ENCODE peak calls at places on chromosome 11, in nine cellular contexts. One of them, this sample, is unnamed.

GRCh38 chr11:69111578-69112247 is 44.0 kb upstream of the SMIM38 start:
- DNase-seq in Peyer's patch: no peak
- DNase-seq in neuronal stem cell: no peak
- DNase-seq in cardiac muscle cell: no peak
- DNase-seq in fibroblast of lung: no peak
- DNase-seq in psoas muscle: no peak
- DNase-seq in lower lobe of right lung: peak; percentile 21
- DNase-seq in mesenchymal stem cell: no peak
- DNase-seq in sigmoid colon: no peak
- DNase-seq in this sample: no peak

GRCh38 chr11:69272961-69273461 is 20.9 kb upstream of the MYEOV start:
- DNase-seq in psoas muscle: no peak
- DNase-seq in fibroblast of lung: no peak
- DNase-seq in lower lobe of right lung: peak; percentile 61
- DNase-seq in neuronal stem cell: no peak
- DNase-seq in Peyer's patch: no peak
- DNase-seq in cardiac muscle cell: no peak
- DNase-seq in mesenchymal stem cell: no peak
- DNase-seq in sigmoid colon: no peak
- DNase-seq in this sample: no peak

GRCh38 chr11:48055292-48056132 is 75.2 kb downstream of the PTPRJ start:
- DNase-seq in neuronal stem cell: no peak
- DNase-seq in sigmoid colon: no peak
- DNase-seq in mesenchymal stem cell: peak; percentile 52
- DNase-seq in lower lobe of right lung: no peak
- DNase-seq in fibroblast of lung: peak; percentile 92
- DNase-seq in psoas muscle: no peak
- DNase-seq in Peyer's patch: peak; percentile 84
- DNase-seq in cardiac muscle cell: peak; percentile 33
- DNase-seq in this sample: no peak

GRCh38 chr11:3010521-3011275 is 18.6 kb upstream of the NAP1L4 start:
- DNase-seq in cardiac muscle cell: no peak
- DNase-seq in neuronal stem cell: no peak
- DNase-seq in fibroblast of lung: no peak
- DNase-seq in lower lobe of right lung: no peak
- DNase-seq in Peyer's patch: no peak
- DNase-seq in psoas muscle: no peak
- DNase-seq in sigmoid colon: no peak
- DNase-seq in mesenchymal stem cell: no peak
- DNase-seq in this sample: no peak

GRCh38 chr11:102924851-102925380 is 30.6 kb downstream of the MMP13 start:
- DNase-seq in cardiac muscle cell: no peak
- DNase-seq in mesenchymal stem cell: no peak
- DNase-seq in lower lobe of right lung: no peak
- DNase-seq in sigmoid colon: no peak
- DNase-seq in psoas muscle: no peak
- DNase-seq in neuronal stem cell: no peak
- DNase-seq in Peyer's patch: no peak
- DNase-seq in fibroblast of lung: peak; percentile 70
- DNase-seq in this sample: no peak

GRCh38 chr11:68664141-68664540 is 20.2 kb upstream of the GAL start:
- DNase-seq in neuronal stem cell: no peak
- DNase-seq in sigmoid colon: peak; percentile 26
- DNase-seq in mesenchymal stem cell: no peak
- DNase-seq in lower lobe of right lung: no peak
- DNase-seq in cardiac muscle cell: no peak
- DNase-seq in psoas muscle: no peak
- DNase-seq in fibroblast of lung: no peak
- DNase-seq in Peyer's patch: no peak
- DNase-seq in this sample: no peak

GRCh38 chr11:104541706-104542105 is 356.6 kb downstream of the CASP12 start:
- DNase-seq in Peyer's patch: no peak
- DNase-seq in fibroblast of lung: no peak
- DNase-seq in sigmoid colon: no peak
- DNase-seq in neuronal stem cell: no peak
- DNase-seq in psoas muscle: no peak
- DNase-seq in cardiac muscle cell: no peak
- DNase-seq in mesenchymal stem cell: no peak
- DNase-seq in lower lobe of right lung: no peak
- DNase-seq in this sample: no peak

GRCh38 chr11:69217276-69218105 is 61.8 kb downstream of the SMIM38 start:
- DNase-seq in sigmoid colon: peak; percentile 45
- DNase-seq in psoas muscle: no peak
- DNase-seq in cardiac muscle cell: no peak
- DNase-seq in Peyer's patch: peak; percentile 43
- DNase-seq in mesenchymal stem cell: no peak
- DNase-seq in fibroblast of lung: no peak
- DNase-seq in lower lobe of right lung: no peak
- DNase-seq in neuronal stem cell: no peak
- DNase-seq in this sample: no peak

GRCh38 chr11:17410606-17411379 is 22.3 kb upstream of the KCNJ11 start:
- DNase-seq in psoas muscle: no peak
- DNase-seq in neuronal stem cell: no peak
- DNase-seq in cardiac muscle cell: no peak
- DNase-seq in mesenchymal stem cell: no peak
- DNase-seq in Peyer's patch: no peak
- DNase-seq in lower lobe of right lung: peak; percentile 35
- DNase-seq in sigmoid colon: no peak
- DNase-seq in fibroblast of lung: no peak
- DNase-seq in this sample: no peak

GRCh38 chr11:20671856-20672546 is 2.6 kb downstream of the NELL1 start:
- DNase-seq in mesenchymal stem cell: no peak
- DNase-seq in neuronal stem cell: no peak
- DNase-seq in sigmoid colon: no peak
- DNase-seq in fibroblast of lung: no peak
- DNase-seq in lower lobe of right lung: no peak
- DNase-seq in cardiac muscle cell: peak; percentile 6
- DNase-seq in Peyer's patch: no peak
- DNase-seq in psoas muscle: no peak
- DNase-seq in this sample: no peak

GRCh38 chr11:20112291-20113146 is 47.8 kb downstream of the DBX1 start:
- DNase-seq in neuronal stem cell: no peak
- DNase-seq in Peyer's patch: peak; percentile 87
- DNase-seq in sigmoid colon: peak; percentile 91
- DNase-seq in psoas muscle: peak; percentile 79
- DNase-seq in cardiac muscle cell: peak; percentile 94
- DNase-seq in lower lobe of right lung: no peak
- DNase-seq in fibroblast of lung: peak; percentile 99
- DNase-seq in mesenchymal stem cell: peak; percentile 98
- DNase-seq in this sample: peak; percentile 89

GRCh38 chr11:68469122-68469521 is 8.6 kb downstream of the PPP6R3 start:
- DNase-seq in neuronal stem cell: no peak
- DNase-seq in mesenchymal stem cell: peak; percentile 70
- DNase-seq in lower lobe of right lung: no peak
- DNase-seq in cardiac muscle cell: peak; percentile 52
- DNase-seq in psoas muscle: no peak
- DNase-seq in fibroblast of lung: peak; percentile 18
- DNase-seq in sigmoid colon: no peak
- DNase-seq in Peyer's patch: no peak
- DNase-seq in this sample: no peak

GRCh38 chr11:77188323-77188911 is 60.4 kb downstream of the MYO7A start:
- DNase-seq in cardiac muscle cell: peak; percentile 86
- DNase-seq in fibroblast of lung: peak; percentile 59
- DNase-seq in mesenchymal stem cell: peak; percentile 76
- DNase-seq in sigmoid colon: peak; percentile 83
- DNase-seq in neuronal stem cell: peak; percentile 72
- DNase-seq in Peyer's patch: peak; percentile 93
- DNase-seq in psoas muscle: peak; percentile 89
- DNase-seq in lower lobe of right lung: peak; percentile 86
- DNase-seq in this sample: no peak

GRCh38 chr11:71120346-71120963 is 131.9 kb downstream of the SHANK2 start:
- DNase-seq in neuronal stem cell: peak; percentile 41
- DNase-seq in cardiac muscle cell: peak; percentile 8
- DNase-seq in sigmoid colon: no peak
- DNase-seq in psoas muscle: no peak
- DNase-seq in lower lobe of right lung: peak; percentile 56
- DNase-seq in mesenchymal stem cell: peak; percentile 29
- DNase-seq in fibroblast of lung: no peak
- DNase-seq in Peyer's patch: no peak
- DNase-seq in this sample: no peak

DNA sequence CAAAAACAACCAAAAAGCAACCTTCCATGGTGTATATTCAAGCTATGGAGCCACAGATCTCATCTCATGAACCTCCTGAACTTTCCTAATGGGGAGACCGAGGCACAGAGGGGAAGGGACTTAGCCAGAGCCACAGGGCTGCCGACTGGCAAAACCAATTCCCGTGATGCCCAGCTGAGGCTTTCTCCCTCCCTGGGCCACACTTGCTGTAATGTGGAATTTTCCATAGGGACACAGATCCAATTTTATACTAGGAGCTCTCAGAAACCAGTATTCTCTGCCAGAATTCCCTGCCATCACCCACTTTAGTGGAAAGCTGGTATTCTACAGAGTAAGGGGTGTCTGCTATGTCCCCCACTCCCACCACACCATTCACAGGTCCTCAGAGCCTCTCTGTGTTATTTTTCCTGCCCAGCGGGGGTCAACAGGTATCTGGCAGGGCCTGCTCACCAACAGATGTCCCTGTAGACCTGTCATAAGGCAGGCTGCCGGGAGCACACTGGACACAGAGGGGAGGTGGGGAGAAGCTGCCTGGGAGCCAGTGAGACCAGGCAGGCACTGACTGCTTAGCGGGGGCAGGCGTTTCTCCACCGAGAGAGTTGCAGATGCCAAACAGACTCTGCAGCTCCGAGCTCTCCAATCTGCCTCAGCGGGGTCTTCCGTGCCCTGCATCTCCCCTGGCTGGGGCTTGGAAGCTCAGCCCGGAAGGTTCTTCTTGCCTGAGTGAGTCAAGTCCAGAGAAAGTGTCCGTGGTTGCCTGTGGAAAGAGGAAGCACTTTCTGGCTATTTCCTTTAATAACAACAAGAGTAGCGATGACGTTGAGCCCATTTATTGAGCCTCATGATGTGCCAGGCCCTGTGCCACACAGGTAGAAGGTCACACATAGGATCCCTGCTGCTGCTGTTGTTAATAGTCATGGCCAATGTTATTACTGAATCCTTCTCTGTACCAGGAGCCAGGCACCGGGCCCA is 26.3 kb downstream of the RPS6KA4 start:
- DNase-seq in lower lobe of right lung: no peak
- DNase-seq in cardiac muscle cell: no peak
- DNase-seq in psoas muscle: no peak
- DNase-seq in fibroblast of lung: no peak
- DNase-seq in sigmoid colon: no peak
- DNase-seq in mesenchymal stem cell: no peak
- DNase-seq in Peyer's patch: no peak
- DNase-seq in neuronal stem cell: no peak
- DNase-seq in this sample: no peak
- H3K4me1 ChIP-seq in lower lobe of right lung: no peaks in the 10 kb centered on the region
- H3K4me1 ChIP-seq in cardiac muscle cell: peaks cover 22% of the 10 kb centered on the region
- H3K4me1 ChIP-seq in psoas muscle: peaks cover 5% of the 10 kb centered on the region
- H3K4me1 ChIP-seq in fibroblast of lung: no peaks in the 10 kb centered on the region
- H3K4me1 ChIP-seq in sigmoid colon: peaks cover 16% of the 10 kb centered on the region
- H3K4me1 ChIP-seq in mesenchymal stem cell: peaks cover 2% of the 10 kb centered on the region
- H3K4me1 ChIP-seq in Peyer's patch: no peaks in the 10 kb centered on the region
- H3K4me1 ChIP-seq in neuronal stem cell: no peaks in the 10 kb centered on the region
- H3K4me1 ChIP-seq in this sample: no peaks in the 10 kb centered on the region

DNA sequence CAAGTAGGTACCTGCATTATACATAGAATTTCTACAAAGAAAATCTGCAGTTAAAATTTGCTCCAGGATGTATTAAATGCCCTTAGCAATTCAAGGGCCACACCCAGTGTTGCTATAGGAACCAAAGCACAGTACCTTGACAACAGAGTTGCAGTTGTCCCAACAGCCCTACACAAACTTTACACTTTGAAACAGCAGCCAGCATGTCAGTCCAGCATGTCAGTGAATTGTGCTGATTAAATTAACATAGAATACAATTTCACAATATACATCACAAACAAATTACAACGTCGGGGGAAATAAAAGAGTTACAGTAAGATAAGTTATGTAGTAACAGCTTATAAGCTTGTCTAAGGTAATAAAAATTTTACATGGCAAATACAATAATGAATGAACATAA is 389.2 kb downstream of the SOX6 start:
- DNase-seq in psoas muscle: no peak
- DNase-seq in mesenchymal stem cell: peak; percentile 43
- DNase-seq in lower lobe of right lung: no peak
- DNase-seq in cardiac muscle cell: peak; percentile 52
- DNase-seq in neuronal stem cell: no peak
- DNase-seq in fibroblast of lung: no peak
- DNase-seq in Peyer's patch: peak; percentile 73
- DNase-seq in sigmoid colon: no peak
- DNase-seq in this sample: peak; percentile 33
- H3K27ac ChIP-seq in psoas muscle: peak overlapping the region; percentile 95
- H3K27ac ChIP-seq in mesenchymal stem cell: no peak overlapping the region
- H3K27ac ChIP-seq in lower lobe of right lung: peak overlapping the region; percentile 79
- H3K27ac ChIP-seq in cardiac muscle cell: no peak overlapping the region
- H3K27ac ChIP-seq in neuronal stem cell: no peak overlapping the region
- H3K27ac ChIP-seq in fibroblast of lung: no peak overlapping the region
- H3K27ac ChIP-seq in Peyer's patch: no peak overlapping the region
- H3K27ac ChIP-seq in sigmoid colon: no peak overlapping the region
- H3K27ac ChIP-seq in this sample: peak overlapping the region; percentile 98

GRCh38 chr11:129695543-129696308 is 119.9 kb upstream of the TMEM45B start:
- DNase-seq in sigmoid colon: no peak
- DNase-seq in Peyer's patch: peak; percentile 87
- DNase-seq in mesenchymal stem cell: peak; percentile 43
- DNase-seq in lower lobe of right lung: peak; percentile 67
- DNase-seq in fibroblast of lung: peak; percentile 39
- DNase-seq in cardiac muscle cell: peak; percentile 38
- DNase-seq in neuronal stem cell: peak; percentile 60
- DNase-seq in psoas muscle: peak; percentile 59
- DNase-seq in this sample: no peak
- H3K4me3 ChIP-seq in sigmoid colon: no peak overlapping the region
- H3K4me3 ChIP-seq in Peyer's patch: peak overlapping the region; percentile 4
- H3K4me3 ChIP-seq in mesenchymal stem cell: peak overlapping the region; percentile 61
- H3K4me3 ChIP-seq in lower lobe of right lung: peak overlapping the region; percentile 42
- H3K4me3 ChIP-seq in fibroblast of lung: no peak overlapping the region
- H3K4me3 ChIP-seq in cardiac muscle cell: peak overlapping the region; percentile 22
- H3K4me3 ChIP-seq in neuronal stem cell: peak overlapping the region; percentile 74
- H3K4me3 ChIP-seq in psoas muscle: no peak overlapping the region
- H3K4me3 ChIP-seq in this sample: no peak overlapping the region

GRCh38 chr11:10808553-10809372 is at the start of gene EIF4G2:
- DNase-seq in lower lobe of right lung: peak; percentile 99
- DNase-seq in neuronal stem cell: peak; percentile 98
- DNase-seq in Peyer's patch: peak; percentile 99
- DNase-seq in sigmoid colon: peak; percentile 99
- DNase-seq in psoas muscle: peak; percentile 99
- DNase-seq in cardiac muscle cell: peak; percentile 99
- DNase-seq in mesenchymal stem cell: peak; percentile 99
- DNase-seq in fibroblast of lung: peak; percentile 98
- DNase-seq in this sample: peak; percentile 86

GRCh38 chr11:10809373-10810199 is 860 bp upstream of the EIF4G2 start:
- DNase-seq in psoas muscle: no peak
- DNase-seq in mesenchymal stem cell: peak; percentile 89
- DNase-seq in neuronal stem cell: peak; percentile 72
- DNase-seq in cardiac muscle cell: peak; percentile 85
- DNase-seq in fibroblast of lung: peak; percentile 85
- DNase-seq in lower lobe of right lung: no peak
- DNase-seq in sigmoid colon: peak; percentile 77
- DNase-seq in Peyer's patch: peak; percentile 68
- DNase-seq in this sample: no peak

GRCh38 chr11:10805741-10806140 is 3.0 kb downstream of the EIF4G2 start:
- DNase-seq in neuronal stem cell: no peak
- DNase-seq in psoas muscle: no peak
- DNase-seq in lower lobe of right lung: no peak
- DNase-seq in mesenchymal stem cell: no peak
- DNase-seq in fibroblast of lung: no peak
- DNase-seq in sigmoid colon: no peak
- DNase-seq in cardiac muscle cell: no peak
- DNase-seq in Peyer's patch: no peak
- DNase-seq in this sample: no peak

GRCh38 chr11:10806206-10806605 is 2.5 kb downstream of the EIF4G2 start:
- DNase-seq in psoas muscle: no peak
- DNase-seq in fibroblast of lung: no peak
- DNase-seq in Peyer's patch: no peak
- DNase-seq in lower lobe of right lung: no peak
- DNase-seq in mesenchymal stem cell: no peak
- DNase-seq in neuronal stem cell: no peak
- DNase-seq in cardiac muscle cell: no peak
- DNase-seq in sigmoid colon: no peak
- DNase-seq in this sample: no peak

GRCh38 chr11:10807629-10808552 is 835 bp downstream of the EIF4G2 start:
- DNase-seq in sigmoid colon: peak; percentile 85
- DNase-seq in fibroblast of lung: peak; percentile 54
- DNase-seq in neuronal stem cell: peak; percentile 35
- DNase-seq in lower lobe of right lung: peak; percentile 79
- DNase-seq in cardiac muscle cell: peak; percentile 67
- DNase-seq in psoas muscle: peak; percentile 83
- DNase-seq in Peyer's patch: peak; percentile 75
- DNase-seq in mesenchymal stem cell: peak; percentile 52
- DNase-seq in this sample: no peak
- H3K4me1 ChIP-seq in sigmoid colon: peaks cover 51% of the 10 kb centered on the region
- H3K4me1 ChIP-seq in fibroblast of lung: peaks cover 9% of the 10 kb centered on the region
- H3K4me1 ChIP-seq in neuronal stem cell: peaks cover 14% of the 10 kb centered on the region
- H3K4me1 ChIP-seq in lower lobe of right lung: peaks cover 43% of the 10 kb centered on the region
- H3K4me1 ChIP-seq in cardiac muscle cell: peaks cover 12% of the 10 kb centered on the region
- H3K4me1 ChIP-seq in psoas muscle: peaks cover 43% of the 10 kb centered on the region
- H3K4me1 ChIP-seq in Peyer's patch: no peaks in the 10 kb centered on the region
- H3K4me1 ChIP-seq in mesenchymal stem cell: peaks cover 8% of the 10 kb centered on the region
- H3K4me1 ChIP-seq in this sample: peaks cover 25% of the 10 kb centered on the region